ENCODE peak calls at places on chromosomes 2 and 18, in ten cellular contexts. L, U, F, V, R, B, W, K, G and H are unnamed samples.

GRCh38 chr2:12381543-12382323 is 335.0 kb upstream of the TRIB2 start:
- DNase-seq in L (no peak), U (no peak), F (no peak), V (no peak), R (peak), B (no peak), W (no peak), K (no peak), G (no peak), H (no peak)

GRCh38 chr2:149991576-149991975 is 404.0 kb upstream of the MMADHC start:
- DNase-seq in L (no peak), U (no peak), F (peak), V (no peak), R (no peak), B (no peak), W (no peak), K (peak), G (no peak), H (no peak)

GRCh38 chr18:6327485-6327884 is 87.2 kb downstream of the L3MBTL4 start:
- DNase-seq in L (no peak), U (no peak), F (no peak), V (no peak), R (no peak), B (no peak), W (no peak), K (no peak), G (no peak), H (no peak)

GRCh38 chr2:203492965-203493364 is 42.1 kb downstream of the RAPH1 start:
- DNase-seq in L (no peak), U (no peak), F (no peak), V (no peak), R (no peak), B (no peak), W (no peak), K (peak), G (no peak), H (no peak)

GRCh38 chr2:59909147-59909546 is 644.3 kb downstream of the BCL11A start:
- DNase-seq in L (no peak), U (no peak), F (no peak), V (no peak), R (no peak), B (no peak), W (no peak), K (no peak), G (no peak), H (no peak)

GRCh38 chr2:235616846-235617245 is 123.0 kb downstream of the AGAP1 start:
- DNase-seq in L (no peak), U (no peak), F (no peak), V (no peak), R (no peak), B (no peak), W (no peak), K (no peak), G (no peak), H (no peak)

GRCh38 chr2:223537669-223538601 is 64.2 kb downstream of the SCG2 start:
- DNase-seq in L (no peak), U (peak), F (peak), V (no peak), R (no peak), B (no peak), W (no peak), K (peak), G (no peak), H (no peak)

GRCh38 chr2:175373001-175373727 is 191.7 kb upstream of the ATP5MC3 start:
- DNase-seq in L (no peak), U (no peak), F (peak), V (no peak), R (no peak), B (no peak), W (no peak), K (peak), G (no peak), H (no peak)